ENCODE peak calls at places on chromosomes 2 and 18, in ten cellular contexts. C is left ventricle myocardium inferior; Q is uterus; F is IMR-90; U is endodermal cell; N is right lobe of liver; Y is endothelial cell of umbilical vein; E is naive thymus-derived CD4-positive, alpha-beta T cell; D is thoracic aorta; K is A549. R is an unnamed sample.

GRCh38 chr2:212330263-212330662 is 208.3 kb downstream of the ERBB4 start:
- DNase-seq in C (peak; percentile 16), Q (no peak), F (no peak), U (peak; percentile 47), N (no peak), Y (no peak), E (no peak), D (peak; percentile 2), K (no peak), R (peak; percentile 56)

GRCh38 chr2:196711625-196712024 is 72.1 kb downstream of the CCDC150 start:
- DNase-seq in C (no peak), Q (no peak), F (no peak), U (no peak), N (no peak), Y (no peak), E (no peak), D (no peak), K (no peak), R (no peak)

GRCh38 chr2:167759531-167759930 is 487.9 kb downstream of the STK39 start:
- DNase-seq in C (no peak), Q (no peak), F (no peak), U (no peak), N (no peak), Y (no peak), E (no peak), D (no peak), K (no peak), R (no peak)

GRCh38 chr2:42846932-42847595 is 54.7 kb upstream of the HAAO start:
- DNase-seq in C (no peak), Q (no peak), F (no peak), U (peak; percentile 29), N (no peak), Y (no peak), E (no peak), D (no peak), K (no peak), R (no peak)

GRCh38 chr2:12318427-12319057 is 398.2 kb upstream of the TRIB2 start:
- DNase-seq in C (no peak), Q (peak; percentile 51), F (peak; percentile 52), U (no peak), N (no peak), Y (no peak), E (no peak), D (no peak), K (no peak), R (no peak)

GRCh38 chr2:20507166-20507692 is 60.4 kb downstream of the RHOB start:
- DNase-seq in C (no peak), Q (no peak), F (peak; percentile 37), U (no peak), N (no peak), Y (no peak), E (no peak), D (no peak), K (no peak), R (peak; percentile 68)

GRCh38 chr18:59656488-59656887 is 40.7 kb downstream of the CCBE1 start:
- DNase-seq in C (no peak), Q (no peak), F (no peak), U (no peak), N (no peak), Y (no peak), E (no peak), D (no peak), K (no peak), R (no peak)

GRCh38 chr2:219475697-219476604 is 22.7 kb upstream of the GMPPA start:
- DNase-seq in C (peak; percentile 62), Q (peak; percentile 82), F (peak; percentile 45), U (peak; percentile 96), N (peak; percentile 74), Y (peak; percentile 45), E (no peak), D (no peak), K (peak; percentile 74), R (peak; percentile 90)

GRCh38 chr2:96317584-96317997 is 7.5 kb upstream of the ITPRIPL1 start:
- DNase-seq in C (no peak), Q (no peak), F (no peak), U (no peak), N (no peak), Y (no peak), E (no peak), D (no peak), K (no peak), R (no peak)

GRCh38 chr2:165627463-165627862 is 158.0 kb downstream of the CSRNP3 start:
- DNase-seq in C (no peak), Q (no peak), F (peak; percentile 73), U (no peak), N (no peak), Y (peak; percentile 17), E (no peak), D (no peak), K (no peak), R (no peak)

GRCh38 chr18:46917108-46917807 is at the start of the genes KATNAL2 and PIAS2:
- DNase-seq in C (peak; percentile 80), Q (peak; percentile 58), F (peak; percentile 58), U (peak; percentile 90), N (peak; percentile 87), Y (peak; percentile 85), E (peak; percentile 66), D (peak; percentile 11), K (peak; percentile 29), R (peak; percentile 87)

DNA sequence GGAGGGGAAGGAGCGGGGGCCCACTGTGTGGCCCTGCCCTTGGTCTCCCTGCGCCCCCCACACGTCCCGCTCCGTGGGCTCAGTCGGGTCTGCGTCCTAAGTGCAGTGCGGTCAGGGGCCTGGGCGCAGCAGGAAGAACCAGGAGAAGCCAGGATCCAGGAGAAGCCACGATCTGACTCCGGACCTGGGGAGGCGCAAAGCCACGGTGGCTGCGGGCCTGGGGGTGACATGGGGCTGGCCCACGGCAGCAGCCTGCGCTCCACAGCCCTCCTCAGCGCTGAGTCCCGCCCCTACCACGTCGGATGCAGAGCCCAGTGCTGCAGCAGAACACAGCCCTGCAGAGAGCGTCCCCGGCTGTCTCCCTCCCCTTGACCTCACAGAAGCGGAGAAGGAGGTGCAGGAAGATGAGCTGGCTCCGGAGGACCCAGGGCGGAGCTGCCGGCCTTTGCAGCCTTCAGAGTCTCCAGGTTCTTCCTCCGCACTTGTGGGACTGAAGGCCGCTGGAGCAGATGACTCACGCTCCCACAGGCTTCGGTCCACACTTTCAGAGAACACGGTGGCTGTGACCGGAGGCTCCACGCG is 589.2 kb upstream of the SALL3 start:
- DNase-seq in C (no peak), Q (no peak), F (no peak), U (no peak), N (no peak), Y (no peak), E (no peak), D (no peak), K (no peak), R (no peak)
- H3K9me3 ChIP-seq in C (peaks cover 31% of the 10 kb centered on the region), Q (no peaks in the 10 kb centered on the region), F (peaks cover 30% of the 10 kb centered on the region), U (no peaks in the 10 kb centered on the region), N (no peaks in the 10 kb centered on the region), Y (peaks cover 4% of the 10 kb centered on the region), E (no peaks in the 10 kb centered on the region), D (peaks cover 4% of the 10 kb centered on the region), K (no peaks in the 10 kb centered on the region), R (no peaks in the 10 kb centered on the region)

DNA sequence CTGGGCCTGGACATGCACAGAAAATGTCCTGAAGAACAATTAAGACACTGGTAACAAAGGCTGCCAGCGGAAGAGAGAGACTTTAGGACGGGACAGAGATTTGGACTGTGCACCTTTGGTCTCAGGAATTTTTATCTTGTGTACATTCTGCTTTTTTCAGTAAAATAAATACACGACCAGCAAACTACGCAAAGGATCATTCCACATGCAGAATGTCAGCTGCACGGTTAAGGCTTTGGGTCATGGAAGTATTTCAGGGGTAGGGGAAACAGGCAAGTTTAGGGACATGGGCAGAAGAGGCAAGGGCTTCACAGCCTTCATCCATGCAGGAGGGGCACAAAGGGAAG is 11.5 kb downstream of the TMEM163 start:
- DNase-seq in C (no peak), Q (no peak), F (no peak), U (no peak), N (no peak), Y (no peak), E (no peak), D (no peak), K (no peak), R (no peak)
- H3K27ac ChIP-seq in C (no peak overlapping the region), Q (no peak overlapping the region), F (no peak overlapping the region), U (no peak overlapping the region), N (no peak overlapping the region), Y (no peak overlapping the region), E (no peak overlapping the region), D (no peak overlapping the region), K (no peak overlapping the region), R (no peak overlapping the region)

DNA sequence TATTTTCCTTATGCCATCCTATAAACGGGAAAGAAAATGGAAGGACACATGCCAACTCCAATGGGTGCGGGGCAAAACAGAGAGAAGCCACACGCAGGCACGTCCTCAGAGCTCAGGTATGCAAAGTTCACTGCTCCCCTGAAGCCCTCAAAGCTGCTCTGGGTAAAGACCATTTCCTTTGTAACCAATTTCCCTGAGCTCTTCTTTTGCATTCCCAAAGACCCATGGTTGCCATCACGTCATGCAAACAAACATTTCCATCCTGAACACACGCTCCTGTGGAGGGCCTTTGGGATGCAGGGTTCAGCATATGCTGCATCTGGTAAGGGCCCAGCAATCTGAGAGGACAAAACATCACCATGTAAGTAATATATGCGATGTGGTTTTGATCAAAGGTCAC is 69.4 kb downstream of the EMILIN2 start:
- DNase-seq in C (no peak), Q (no peak), F (no peak), U (peak; percentile 66), N (no peak), Y (no peak), E (no peak), D (no peak), K (no peak), R (no peak)
- H3K4me1 ChIP-seq in C (peaks cover 20% of the 10 kb centered on the region), Q (peaks cover 6% of the 10 kb centered on the region), F (no peaks in the 10 kb centered on the region), U (no peaks in the 10 kb centered on the region), N (no peaks in the 10 kb centered on the region), Y (peaks cover 18% of the 10 kb centered on the region), E (no peaks in the 10 kb centered on the region), D (peaks cover 25% of the 10 kb centered on the region), K (no peaks in the 10 kb centered on the region), R (peaks cover 7% of the 10 kb centered on the region)

GRCh38 chr2:67585400-67585799 is 188.3 kb downstream of the ETAA1 start:
- DNase-seq in C (no peak), Q (no peak), F (no peak), U (no peak), N (no peak), Y (no peak), E (no peak), D (no peak), K (no peak), R (no peak)
- H3K9me3 ChIP-seq in C (peaks cover 70% of the 10 kb centered on the region), Q (peaks cover 27% of the 10 kb centered on the region), F (peaks cover 17% of the 10 kb centered on the region), U (peaks cover 64% of the 10 kb centered on the region), N (peaks cover 4% of the 10 kb centered on the region), Y (no peaks in the 10 kb centered on the region), E (peaks cover 21% of the 10 kb centered on the region), D (peaks cover 27% of the 10 kb centered on the region), K (peaks cover 65% of the 10 kb centered on the region), R (no peaks in the 10 kb centered on the region)